ENCODE peak calls at places on chromosomes 2 and 18, in five cellular contexts. U is endothelial cell of umbilical vein, K is K562, D is IMR-90, Z is HCT116. X is an unnamed sample.

GRCh38 chr2:10688921-10689807 is 611 bp downstream of the NOL10 start:
- DNase-seq in U (peak; percentile 28), D (no peak), K (peak; percentile 29), Z (no peak), X (no peak)

GRCh38 chr2:28470759-28471158 is 25.1 kb upstream of the PLB1 start:
- DNase-seq in K (no peak), U (no peak), D (no peak), Z (no peak), X (no peak)

GRCh38 chr2:159615187-159615935 is 987 bp downstream of the BAZ2B start:
- DNase-seq in U (peak; percentile 96), K (peak; percentile 88), D (peak; percentile 91), Z (peak; percentile 46), X (peak; percentile 96)

GRCh38 chr2:134247679-134248078 is 6.2 kb upstream of the MGAT5 start:
- DNase-seq in Z (no peak), K (no peak), U (no peak), D (no peak), X (no peak)

GRCh38 chr2:83058683-83059082 is 1400.4 kb downstream of the SUCLG1 start:
- DNase-seq in D (no peak), Z (no peak), K (no peak), U (no peak), X (no peak)

GRCh38 chr2:9666306-9666705 is 35.5 kb upstream of the YWHAQ start:
- DNase-seq in D (peak; percentile 61), U (no peak), Z (no peak), K (no peak), X (no peak)

GRCh38 chr2:15766303-15766861 is 174.0 kb upstream of the MYCN start:
- DNase-seq in U (no peak), D (no peak), Z (no peak), K (no peak), X (no peak)

GRCh38 chr18:48540329-48541025 is 1.6 kb downstream of the CTIF start:
- DNase-seq in Z (no peak), K (peak; percentile 74), D (peak; percentile 58), U (peak; percentile 69), X (peak; percentile 86)

GRCh38 chr18:36191286-36191685 is 4.0 kb downstream of the MOCOS start:
- DNase-seq in U (no peak), D (no peak), Z (no peak), K (no peak), X (no peak)

GRCh38 chr18:12044591-12044990 is 49.1 kb upstream of the ANKRD62 start:
- DNase-seq in K (no peak), Z (no peak), D (no peak), U (no peak), X (no peak)

GRCh38 chr18:25033747-25034471 is 318.1 kb downstream of the ZNF521 start:
- DNase-seq in D (no peak), Z (no peak), U (no peak), K (no peak), X (no peak)

GRCh38 chr2:100554788-100555407 is 7.9 kb upstream of the PDCL3 start:
- DNase-seq in Z (no peak), D (no peak), U (no peak), K (no peak), X (peak; percentile 72)

GRCh38 chr2:196166876-196167275 is 4.5 kb downstream of the STK17B start:
- DNase-seq in K (no peak), D (peak; percentile 87), U (peak; percentile 78), Z (no peak), X (no peak)

GRCh38 chr2:230356084-230356483 is 29.1 kb downstream of the SP140L start:
- DNase-seq in D (peak; percentile 36), K (no peak), Z (no peak), U (no peak), X (no peak)

GRCh38 chr2:52964916-52965530 is 802.6 kb upstream of the CHAC2 start:
- DNase-seq in K (no peak), Z (no peak), U (no peak), D (no peak), X (no peak)

GRCh38 chr2:54673501-54673998 is 49.9 kb upstream of the EML6 start:
- DNase-seq in K (no peak), D (no peak), Z (no peak), U (peak; percentile 97), X (peak; percentile 87)

GRCh38 chr18:29309352-29309751 is 1132.4 kb upstream of the CDH2 start:
- DNase-seq in Z (no peak), K (no peak), D (no peak), U (no peak), X (no peak)

GRCh38 chr2:190023860-190024259 is 38.7 kb downstream of the MSTN start:
- DNase-seq in D (peak; percentile 49), K (peak; percentile 6), Z (peak; percentile 60), U (peak; percentile 64), X (no peak)

GRCh38 chr2:105038383-105039061 is 653 bp downstream of the MRPS9 start:
- DNase-seq in K (no peak), Z (peak; percentile 6), U (no peak), D (peak; percentile 1), X (no peak)

GRCh38 chr18:3848316-3848715 is 398.3 kb downstream of the TGIF1 start:
- DNase-seq in U (no peak), K (no peak), D (peak; percentile 3), Z (no peak), X (no peak)

GRCh38 chr18:12589419-12589818 is 68.5 kb downstream of the SPIRE1 start:
- DNase-seq in Z (no peak), D (no peak), U (no peak), K (no peak), X (no peak)

GRCh38 chr2:52474091-52474490 is 1293.5 kb upstream of the CHAC2 start:
- DNase-seq in D (no peak), Z (no peak), U (no peak), K (no peak), X (no peak)

GRCh38 chr2:20438334-20439192 is 8.3 kb upstream of the RHOB start:
- DNase-seq in U (peak; percentile 66), Z (no peak), D (peak; percentile 94), K (no peak), X (no peak)

GRCh38 chr2:169291517-169291916 is 70.8 kb downstream of the LRP2 start:
- DNase-seq in D (no peak), K (no peak), Z (no peak), U (no peak), X (no peak)

GRCh38 chr18:50629148-50629631 is 69.3 kb downstream of the MAPK4 start:
- DNase-seq in D (no peak), Z (no peak), K (no peak), U (no peak), X (no peak)

GRCh38 chr2:62362561-62362960 is 143.4 kb downstream of the TMEM17 start:
- DNase-seq in D (no peak), U (no peak), Z (no peak), K (no peak), X (no peak)

DNA sequence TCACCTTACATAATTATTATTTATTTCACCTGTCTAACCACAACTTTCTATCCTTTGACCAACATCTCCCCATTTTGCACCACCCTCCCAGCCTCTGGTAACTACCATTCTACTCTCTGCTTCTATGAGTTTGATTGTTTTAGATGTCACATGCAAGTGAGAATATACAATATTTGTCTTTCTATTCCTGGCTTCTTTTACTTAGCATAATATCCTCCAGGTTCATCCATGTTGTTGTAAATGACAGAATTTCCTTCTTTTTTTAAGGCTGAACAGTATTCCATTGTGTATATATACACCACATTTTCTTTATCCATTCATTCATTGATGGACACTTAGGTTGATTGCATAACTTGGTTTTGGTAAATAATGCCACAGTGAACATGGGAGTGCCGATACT is 24.0 kb downstream of the PPM1B start:
- DNase-seq in U (no peak), Z (no peak), K (no peak), D (no peak), X (no peak)
- H3K4me1 ChIP-seq in U (no peaks in the 10 kb centered on the region), Z (no peaks in the 10 kb centered on the region), K (no peaks in the 10 kb centered on the region), D (no peaks in the 10 kb centered on the region), X (peaks cover 9% of the 10 kb centered on the region)

GRCh38 chr18:53909668-53910067 is 314.8 kb downstream of the MBD2 start:
- DNase-seq in U (no peak), D (peak; percentile 1), K (peak; percentile 33), Z (peak; percentile 19), X (no peak)
- TF ChIP-seq CTCF in U (peak; percentile 33), D (peak; percentile 22), K (no peak), Z (peak; percentile 6), X (peak; percentile 42)

GRCh38 chr18:23179416-23179815 is 44.1 kb downstream of the CABLES1 start:
- DNase-seq in K (no peak), Z (no peak), U (no peak), D (no peak), X (no peak)
- H3K27me3 ChIP-seq in K (peaks cover 55% of the 10 kb centered on the region), Z (no peaks in the 10 kb centered on the region), U (no peaks in the 10 kb centered on the region), D (no peaks in the 10 kb centered on the region), X (no peaks in the 10 kb centered on the region)

GRCh38 chr18:9139400-9140039 is 2.9 kb downstream of the ANKRD12 start:
- DNase-seq in K (no peak), U (peak; percentile 37), D (no peak), Z (no peak), X (no peak)

GRCh38 chr18:9135912-9136314 is 668 bp upstream of the ANKRD12 start:
- DNase-seq in D (peak; percentile 19), K (peak; percentile 71), Z (peak; percentile 43), U (peak; percentile 44), X (no peak)

GRCh38 chr18:9135081-9135911 is 1.3 kb upstream of the ANKRD12 start:
- DNase-seq in K (no peak), U (peak; percentile 19), Z (no peak), D (no peak), X (no peak)

GRCh38 chr18:9137168-9138066 is 836 bp downstream of the ANKRD12 start:
- DNase-seq in K (peak; percentile 88), U (peak; percentile 78), D (peak; percentile 95), Z (peak; percentile 22), X (peak; percentile 86)

GRCh38 chr18:9136315-9137141 is at the start of gene ANKRD12:
- DNase-seq in U (peak; percentile 99), Z (peak; percentile 89), K (peak; percentile 99), D (peak; percentile 96), X (peak; percentile 99)
- H3K4me1 ChIP-seq in U (peaks cover 31% of the 10 kb centered on the region), Z (peaks cover 26% of the 10 kb centered on the region), K (peaks cover 9% of the 10 kb centered on the region), D (peaks cover 8% of the 10 kb centered on the region), X (peaks cover 44% of the 10 kb centered on the region)

DNA sequence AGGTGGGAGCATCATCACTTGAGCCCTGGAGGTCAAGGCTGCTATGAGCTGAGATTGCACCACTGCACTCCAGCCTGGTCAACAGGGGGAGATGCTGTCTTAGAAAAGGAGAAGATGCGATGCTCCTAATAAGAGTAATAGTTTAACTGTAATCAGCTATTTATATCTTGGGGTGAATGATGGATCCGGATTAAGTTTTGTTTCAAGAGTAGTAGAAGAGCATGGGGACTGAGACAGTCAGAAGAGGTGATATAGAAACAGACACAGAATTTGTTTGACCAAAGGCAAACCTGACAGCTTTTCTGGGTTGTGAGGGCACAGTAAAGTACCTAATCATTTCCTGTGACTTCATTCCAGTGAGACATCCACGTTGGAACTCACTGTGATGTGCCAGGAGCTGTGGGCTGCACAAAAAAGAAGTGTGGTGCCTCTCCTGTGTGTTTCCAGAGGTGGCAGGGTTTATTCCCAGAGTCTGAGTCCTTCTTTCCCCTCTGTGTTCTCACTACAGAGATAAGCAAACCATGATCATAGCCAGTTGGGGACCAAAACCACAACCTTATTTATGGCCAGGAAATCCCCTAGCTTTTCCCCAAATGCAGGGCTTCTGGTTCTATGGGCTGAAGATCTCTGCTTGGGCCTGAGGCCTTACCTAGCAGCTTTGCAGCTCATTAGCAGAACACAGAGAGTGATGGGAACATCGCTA is 113.7 kb downstream of the XRCC5 start:
- DNase-seq in Z (no peak), K (no peak), U (peak; percentile 32), D (peak; percentile 67), X (no peak)
- TF ChIP-seq CTCF in Z (peak; percentile 43), K (peak; percentile 35), U (peak; percentile 9), D (peak; percentile 57), X (peak; percentile 9)